ENCODE peak calls at places on chromosomes 6 and 20, in eight cellular contexts. H is gastrocnemius medialis, M is HL-60, K is breast epithelium, Z is right lobe of liver, P is IMR-90, N is esophagus squamous epithelium, D is SK-N-SH. C is an unnamed sample.

GRCh38 chr6:322205-322930 is 30.1 kb downstream of the DUSP22 start:
- DNase-seq in H (no peak), M (no peak), K (no peak), Z (no peak), P (no peak), N (no peak), D (no peak), C (no peak)

GRCh38 chr20:23433628-23434027 is 5.9 kb upstream of the CSTL1 start:
- DNase-seq in H (no peak), M (no peak), K (no peak), Z (no peak), P (no peak), N (no peak), D (no peak), C (no peak)

GRCh38 chr20:60583741-60584140 is 625.5 kb downstream of the CDH26 start:
- DNase-seq in H (no peak), M (no peak), K (no peak), Z (no peak), P (no peak), N (no peak), D (no peak), C (no peak)

GRCh38 chr6:18352842-18353241 is 34.3 kb upstream of the RNF144B start:
- DNase-seq in H (no peak), M (no peak), K (peak; percentile 75), Z (no peak), P (no peak), N (no peak), D (no peak), C (no peak)

GRCh38 chr6:152635949-152636674 is 1.1 kb downstream of the SYNE1 start:
- DNase-seq in H (no peak), M (no peak), K (no peak), Z (no peak), P (peak; percentile 51), N (no peak), D (peak; percentile 56), C (no peak)

GRCh38 chr6:77040566-77041195 is 422.6 kb downstream of the HTR1B start:
- DNase-seq in H (no peak), M (no peak), K (no peak), Z (no peak), P (peak; percentile 15), N (no peak), D (no peak), C (no peak)

GRCh38 chr20:47568019-47568418 is 66.3 kb downstream of the NCOA3 start:
- DNase-seq in H (no peak), M (no peak), K (no peak), Z (no peak), P (peak; percentile 90), N (no peak), D (no peak), C (no peak)

GRCh38 chr6:138155443-138155842 is 6.3 kb upstream of the ARFGEF3 start:
- DNase-seq in H (no peak), M (no peak), K (no peak), Z (no peak), P (no peak), N (no peak), D (no peak), C (no peak)

DNA sequence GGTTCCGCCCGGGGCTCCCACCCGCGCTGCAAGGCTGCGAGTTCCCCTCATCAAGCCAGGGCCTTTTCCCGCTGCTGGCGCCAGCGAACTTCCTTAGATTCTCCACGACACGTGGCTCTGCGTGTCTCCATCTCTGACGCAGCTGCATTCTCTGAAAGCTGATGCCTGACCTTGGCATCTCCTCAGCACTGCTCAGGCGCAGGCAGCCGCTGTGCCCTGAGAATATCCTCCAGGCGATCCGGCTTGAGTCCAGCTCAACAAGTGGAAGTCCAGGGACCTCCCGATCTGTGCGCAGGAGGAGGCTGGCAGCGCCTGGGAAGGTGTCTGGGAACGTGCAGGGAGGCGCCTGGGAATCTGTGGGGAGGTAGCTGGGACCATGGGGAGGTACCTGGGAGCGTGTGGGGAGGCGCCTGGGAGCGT is 171.2 kb upstream of the THBS2 start:
- DNase-seq in H (no peak), M (no peak), K (no peak), Z (no peak), P (peak; percentile 53), N (no peak), D (peak; percentile 69), C (no peak)
- H3K27me3 ChIP-seq in H (no peaks in the 10 kb centered on the region), M (no peaks in the 10 kb centered on the region), K (no peaks in the 10 kb centered on the region), Z (no peaks in the 10 kb centered on the region), P (no peaks in the 10 kb centered on the region), N (no peaks in the 10 kb centered on the region), D (no peaks in the 10 kb centered on the region), C (no peaks in the 10 kb centered on the region)

GRCh38 chr20:10498196-10498595 is 63.1 kb downstream of the SLX4IP start:
- DNase-seq in H (no peak), M (no peak), K (no peak), Z (no peak), P (no peak), N (no peak), D (no peak), C (no peak)

GRCh38 chr20:10502098-10502526 is 67.0 kb downstream of the SLX4IP start:
- DNase-seq in H (no peak), M (peak; percentile 63), K (no peak), Z (no peak), P (no peak), N (no peak), D (no peak), C (no peak)

GRCh38 chr20:10497283-10497682 is 62.2 kb downstream of the SLX4IP start:
- DNase-seq in H (no peak), M (no peak), K (no peak), Z (no peak), P (no peak), N (no peak), D (no peak), C (no peak)

GRCh38 chr20:10504893-10505292 is 69.8 kb downstream of the SLX4IP start:
- DNase-seq in H (peak; percentile 17), M (peak; percentile 80), K (no peak), Z (no peak), P (peak; percentile 21), N (no peak), D (no peak), C (no peak)

DNA sequence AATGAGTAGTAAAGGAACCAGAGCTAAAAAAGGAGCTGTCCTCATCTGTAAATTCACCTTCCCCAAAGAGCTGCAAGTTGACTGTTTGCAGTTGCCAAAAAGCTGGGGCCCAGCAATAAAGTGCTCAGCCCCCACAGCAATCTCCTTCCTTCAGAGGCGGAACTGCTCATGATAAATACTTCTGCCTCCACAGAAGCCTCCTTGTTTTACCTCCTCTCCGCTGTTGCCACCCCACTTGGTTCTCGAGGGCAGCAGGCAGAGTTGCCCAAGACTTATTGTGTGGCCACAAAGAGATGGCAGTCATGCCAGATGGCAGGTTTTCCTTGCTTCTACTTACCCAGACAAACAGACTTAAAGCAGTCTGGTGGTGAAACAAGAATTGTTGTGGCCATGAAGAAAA is 66.3 kb downstream of the SLX4IP start:
- DNase-seq in H (no peak), M (peak; percentile 98), K (peak; percentile 89), Z (no peak), P (no peak), N (no peak), D (no peak), C (no peak)
- H3K4me3 ChIP-seq in H (no peak overlapping the region), M (peak overlapping the region; percentile 5), K (peak overlapping the region; percentile 6), Z (no peak overlapping the region), P (no peak overlapping the region), N (peak overlapping the region; percentile 3), D (no peak overlapping the region), C (no peak overlapping the region)

GRCh38 chr20:10412591-10413408 is 21.2 kb downstream of the MKKS start:
- DNase-seq in H (no peak), M (no peak), K (no peak), Z (no peak), P (no peak), N (no peak), D (no peak), C (no peak)
- TF ChIP-seq CTCF in H (no peak), M (no peak), K (no peak), Z (peak; percentile 25), P (peak; percentile 12), N (no peak), D (peak; percentile 55), C (no peak)

GRCh38 chr6:105067329-105067728 is 110.4 kb downstream of the LIN28B start:
- DNase-seq in H (no peak), M (no peak), K (no peak), Z (no peak), P (no peak), N (no peak), D (no peak), C (no peak)
- H3K27me3 ChIP-seq in H (no peaks in the 10 kb centered on the region), M (peaks cover 15% of the 10 kb centered on the region), K (no peaks in the 10 kb centered on the region), Z (no peaks in the 10 kb centered on the region), P (peaks cover 12% of the 10 kb centered on the region), N (peaks cover 32% of the 10 kb centered on the region), D (no peaks in the 10 kb centered on the region), C (no peaks in the 10 kb centered on the region)

GRCh38 chr6:48144024-48144423 is 33.0 kb upstream of the PTCHD4 start:
- DNase-seq in H (no peak), M (no peak), K (no peak), Z (no peak), P (no peak), N (no peak), D (no peak), C (no peak)

GRCh38 chr6:48136856-48137255 is 25.9 kb upstream of the PTCHD4 start:
- DNase-seq in H (no peak), M (no peak), K (no peak), Z (no peak), P (no peak), N (no peak), D (no peak), C (no peak)

GRCh38 chr6:48140221-48140620 is 29.2 kb upstream of the PTCHD4 start:
- DNase-seq in H (no peak), M (no peak), K (no peak), Z (no peak), P (no peak), N (no peak), D (no peak), C (no peak)

GRCh38 chr6:48147101-48147500 is 36.1 kb upstream of the PTCHD4 start:
- DNase-seq in H (no peak), M (no peak), K (no peak), Z (no peak), P (no peak), N (no peak), D (no peak), C (no peak)

GRCh38 chr6:48141975-48142374 is 31.0 kb upstream of the PTCHD4 start:
- DNase-seq in H (no peak), M (no peak), K (no peak), Z (no peak), P (no peak), N (no peak), D (no peak), C (no peak)
- H3K4me3 ChIP-seq in H (no peak overlapping the region), M (no peak overlapping the region), K (no peak overlapping the region), Z (no peak overlapping the region), P (no peak overlapping the region), N (no peak overlapping the region), D (no peak overlapping the region), C (no peak overlapping the region)

GRCh38 chr6:121339639-121340226 is 5.5 kb upstream of the TBC1D32 start:
- DNase-seq in H (no peak), M (no peak), K (no peak), Z (no peak), P (no peak), N (no peak), D (no peak), C (no peak)

GRCh38 chr6:121333196-121333595 is 1.1 kb downstream of the TBC1D32 start:
- DNase-seq in H (no peak), M (no peak), K (no peak), Z (no peak), P (no peak), N (no peak), D (no peak), C (no peak)

GRCh38 chr6:121335111-121336008 is 1.1 kb upstream of the TBC1D32 start:
- DNase-seq in H (no peak), M (no peak), K (no peak), Z (no peak), P (no peak), N (no peak), D (peak; percentile 14), C (no peak)

GRCh38 chr6:121334299-121335104 is at the start of gene TBC1D32:
- DNase-seq in H (peak; percentile 67), M (peak; percentile 89), K (peak; percentile 86), Z (peak; percentile 95), P (peak; percentile 88), N (peak; percentile 41), D (peak; percentile 93), C (peak; percentile 95)
- TF ChIP-seq CTCF in H (no peak), M (no peak), K (peak; percentile 13), Z (no peak), P (no peak), N (peak; percentile 14), D (no peak), C (no peak)